ENCODE peak calls at places on chromosome X, in four cellular contexts. D is H1, H is HepG2, G is K562. J is an unnamed sample.

GRCh38 chrX:41381685-41382084 is 47.7 kb downstream of the DDX3X start:
- DNase-seq in D (peak; percentile 17), H (peak; percentile 89), G (peak; percentile 52), J (peak; percentile 53)

GRCh38 chrX:84318661-84319060 is 130.7 kb upstream of the RPS6KA6 start:
- DNase-seq in D (no peak), H (no peak), G (no peak), J (no peak)

GRCh38 chrX:118823263-118824172 is at the start of gene ZCCHC12:
- DNase-seq in D (peak; percentile 56), H (peak; percentile 18), G (peak; percentile 77), J (peak; percentile 48)

GRCh38 chrX:53284684-53285447 is 3.5 kb upstream of the IQSEC2 start:
- DNase-seq in D (peak; percentile 21), H (peak; percentile 16), G (peak; percentile 79), J (peak; percentile 48)

GRCh38 chrX:120302434-120302833 is 8.8 kb downstream of the TMEM255A start:
- DNase-seq in D (no peak), H (no peak), G (no peak), J (no peak)

GRCh38 chrX:103584606-103585005 is 709 bp upstream of the TCEAL4 start:
- DNase-seq in D (no peak), H (no peak), G (no peak), J (peak; percentile 4)

GRCh38 chrX:25968920-25969319 is 169.2 kb upstream of the MAGEB18 start:
- DNase-seq in D (peak; percentile 21), H (peak; percentile 0), G (peak; percentile 9), J (peak; percentile 10)

GRCh38 chrX:68978211-68978780 is 149.5 kb downstream of the EFNB1 start:
- DNase-seq in D (no peak), H (no peak), G (no peak), J (no peak)

GRCh38 chrX:121854614-121854911 is 807.2 kb downstream of the GLUD2 start:
- DNase-seq in D (no peak), H (no peak), G (no peak), J (no peak)

GRCh38 chrX:100477468-100477867 is 67.4 kb upstream of the PCDH19 start:
- DNase-seq in D (no peak), H (no peak), G (no peak), J (no peak)
- TF ChIP-seq USF2 in D (no peak), H (no peak), G (no peak), J (no peak)

GRCh38 chrX:72465882-72466281 is 106.8 kb downstream of the HDAC8 start:
- DNase-seq in D (no peak), H (no peak), G (peak; percentile 14), J (no peak)
- TF ChIP-seq POLR2A in D (no peak), H (no peak), G (no peak), J (no peak)

GRCh38 chrX:35046646-35047231 is 104.1 kb downstream of the FAM47B start:
- DNase-seq in D (no peak), H (no peak), G (no peak), J (no peak)

GRCh38 chrX:35040871-35041270 is 98.3 kb downstream of the FAM47B start:
- DNase-seq in D (no peak), H (no peak), G (no peak), J (no peak)
- TF ChIP-seq JUN in D (no peak), H (no peak), G (no peak), J (no peak)

GRCh38 chrX:22025751-22026150 is 6.4 kb upstream of the PHEX start:
- DNase-seq in D (no peak), H (peak; percentile 46), G (no peak), J (no peak)
- TF ChIP-seq USF2 in D (no peak), H (peak; percentile 76), G (no peak), J (no peak)